ENCODE peak calls at places on chromosomes 2 and 18, in eight cellular contexts. A, S, W, R, T, G, K and U are unnamed samples.
A peak's percentile ranks its signal among the peaks of the same experiment; 100 is the strongest.

GRCh38 chr2:219073413-219074129 is 12.8 kb upstream of the IHH start:
- DNase-seq in K (peak; percentile 39), S (peak; percentile 32), R (no peak), G (no peak), W (peak; percentile 72), T (no peak), A (peak; percentile 61), U (peak; percentile 26)

GRCh38 chr2:158723921-158724802 is 71.0 kb upstream of the DAPL1 start:
- DNase-seq in T (no peak), R (no peak), S (no peak), K (peak; percentile 15), A (peak; percentile 54), G (no peak), W (no peak), U (peak; percentile 88)

GRCh38 chr2:220785181-220785580 is 786.9 kb downstream of the EPHA4 start:
- DNase-seq in R (no peak), G (no peak), T (no peak), W (no peak), K (peak; percentile 70), S (no peak), A (no peak), U (peak; percentile 83)

GRCh38 chr2:177325554-177325953 is 61.0 kb upstream of the NFE2L2 start:
- DNase-seq in G (no peak), K (no peak), A (no peak), W (peak; percentile 43), T (no peak), R (no peak), S (no peak), U (no peak)

GRCh38 chr18:35415511-35416427 is 38.6 kb upstream of the ZNF396 start:
- DNase-seq in G (no peak), R (no peak), S (no peak), K (no peak), A (no peak), T (no peak), W (peak; percentile 47), U (no peak)

GRCh38 chr2:41475959-41476358 is 571.9 kb upstream of the PKDCC start:
- DNase-seq in T (no peak), A (no peak), W (no peak), G (no peak), K (no peak), S (no peak), R (no peak), U (no peak)

GRCh38 chr2:200613692-200614091 is 27.9 kb downstream of the AOX1 start:
- DNase-seq in W (no peak), S (no peak), G (no peak), R (no peak), T (no peak), K (no peak), A (no peak), U (no peak)

GRCh38 chr2:226307440-226308365 is 491.9 kb downstream of the IRS1 start:
- DNase-seq in K (no peak), S (no peak), G (no peak), W (no peak), A (no peak), T (no peak), R (no peak), U (no peak)

GRCh38 chr2:9192712-9193111 is 13.9 kb upstream of the ASAP2 start:
- DNase-seq in K (no peak), W (no peak), S (no peak), R (no peak), T (no peak), A (no peak), G (no peak), U (no peak)

GRCh38 chr2:54479422-54479821 is 23.3 kb downstream of the SPTBN1 start:
- DNase-seq in W (no peak), K (no peak), R (no peak), S (no peak), G (no peak), A (no peak), T (no peak), U (no peak)

GRCh38 chr2:195613922-195614321 is 43.1 kb upstream of the SLC39A10 start:
- DNase-seq in G (no peak), T (no peak), A (no peak), S (peak; percentile 15), K (no peak), R (no peak), W (peak; percentile 68), U (no peak)

GRCh38 chr2:128595763-128596452 is 277.2 kb upstream of the HS6ST1 start:
- DNase-seq in S (no peak), G (no peak), R (no peak), K (no peak), W (no peak), A (no peak), T (no peak), U (no peak)

GRCh38 chr18:25349131-25349925 is 2.6 kb downstream of the ZNF521 start:
- DNase-seq in G (no peak), W (peak; percentile 71), S (no peak), R (peak; percentile 46), K (no peak), A (no peak), T (no peak), U (no peak)

GRCh38 chr18:72207280-72207679 is 336.9 kb downstream of the CBLN2 start:
- DNase-seq in R (no peak), G (no peak), T (no peak), S (no peak), W (no peak), A (no peak), K (no peak), U (no peak)

GRCh38 chr2:177906041-177906718 is 166.4 kb downstream of the PDE11A start:
- DNase-seq in A (peak; percentile 31), G (peak; percentile 65), W (peak; percentile 78), R (peak; percentile 40), S (no peak), K (peak; percentile 82), T (peak; percentile 59), U (peak; percentile 77)

GRCh38 chr2:119645173-119645846 is 33.7 kb upstream of the TMEM177 start:
- DNase-seq in G (no peak), R (no peak), W (no peak), K (no peak), A (no peak), T (no peak), S (no peak), U (no peak)

GRCh38 chr2:230721712-230722111 is 9.1 kb downstream of the CAB39 start:
- DNase-seq in W (peak; percentile 19), S (no peak), A (no peak), R (no peak), T (no peak), K (no peak), G (no peak), U (no peak)

GRCh38 chr2:142858991-142859390 is 18.5 kb upstream of the KYNU start:
- DNase-seq in G (no peak), S (no peak), K (no peak), A (no peak), W (no peak), T (no peak), R (no peak), U (no peak)

GRCh38 chr18:22320155-22320554 is 97.6 kb downstream of the CTAGE1 start:
- DNase-seq in A (no peak), G (no peak), R (no peak), K (no peak), W (no peak), T (no peak), S (no peak), U (no peak)

GRCh38 chr2:29528891-29529520 is 392.4 kb downstream of the ALK start:
- DNase-seq in W (peak; percentile 79), K (no peak), R (no peak), G (no peak), A (no peak), S (no peak), T (peak; percentile 35), U (peak; percentile 40)

GRCh38 chr2:8682719-8683667 is 1.1 kb downstream of the ID2 start:
- DNase-seq in G (peak; percentile 46), S (no peak), K (peak; percentile 27), R (peak; percentile 39), W (no peak), A (no peak), T (no peak), U (peak; percentile 25)

GRCh38 chr2:161170917-161171594 is 10.8 kb downstream of the TANK start:
- DNase-seq in W (peak; percentile 34), K (no peak), S (no peak), T (no peak), R (no peak), G (no peak), A (no peak), U (peak; percentile 26)